ENCODE peak calls at places on chromosomes 1 and 21, in eight cellular contexts. V is activated T-helper 1 cell treated with anti-CD3 and anti-CD28 coated beads, Interleukin-12 subunit alpha, Interleukin-12 subunit beta, Interleukin-2, Interleukin-4 antibody, amounts not matched to agents 30 ng/mL and 10 ng/mL and 1 ng/mL, durations not matched to agents 14 hours and 24 hours and 36 hours; M is OCI-LY7; P is AG08396; T is LoVo; B is H54; C is iPS-NIHi11; H is anterior cingulate cortex. F is an unnamed sample.
A peak's percentile ranks its signal among the peaks of the same experiment; 100 is the strongest.

GRCh38 chr21:22356663-22357062 is 1358.5 kb downstream of the NCAM2 start:
- DNase-seq in V (no peak), M (no peak), P (no peak), T (no peak), B (no peak), C (no peak), H (no peak), F (no peak)

GRCh38 chr1:111904478-111905218 is 84.8 kb downstream of the KCND3 start:
- DNase-seq in V (no peak), M (no peak), P (no peak), T (no peak), B (no peak), C (peak; percentile 33), H (no peak), F (no peak)

GRCh38 chr1:15326691-15327530 is 79.9 kb downstream of the FHAD1 start:
- DNase-seq in V (no peak), M (no peak), P (peak; percentile 41), T (no peak), B (no peak), C (no peak), H (no peak), F (no peak)

GRCh38 chr1:201353186-201353940 is 24.1 kb downstream of the TNNT2 start:
- DNase-seq in V (no peak), M (no peak), P (no peak), T (peak; percentile 30), B (no peak), C (peak; percentile 40), H (no peak), F (no peak)

GRCh38 chr1:55277377-55278130 is 62.4 kb upstream of the USP24 start:
- DNase-seq in V (peak; percentile 66), M (peak; percentile 82), P (peak; percentile 78), T (peak; percentile 52), B (peak; percentile 48), C (peak; percentile 85), H (peak; percentile 69), F (peak; percentile 89)

GRCh38 chr1:147721711-147722110 is 38.7 kb downstream of the GJA5 start:
- DNase-seq in V (no peak), M (no peak), P (no peak), T (no peak), B (no peak), C (no peak), H (no peak), F (no peak)

GRCh38 chr1:172421974-172422604 is 1.6 kb downstream of the C1orf105 start:
- DNase-seq in V (no peak), M (no peak), P (no peak), T (no peak), B (no peak), C (no peak), H (peak; percentile 13), F (no peak)

GRCh38 chr21:20641251-20641650 is 357.0 kb upstream of the NCAM2 start:
- DNase-seq in V (no peak), M (no peak), P (no peak), T (no peak), B (no peak), C (no peak), H (no peak), F (peak; percentile 35)

GRCh38 chr1:241998412-241998921 is 431 bp downstream of the MAP1LC3C start:
- DNase-seq in V (peak; percentile 23), M (no peak), P (peak; percentile 67), T (peak; percentile 69), B (peak; percentile 67), C (peak; percentile 77), H (peak; percentile 15), F (peak; percentile 76)

F was measured in NT2/D1.